ENCODE peak calls at places on chromosomes 5 and 9, in seven cellular contexts. K is HCT116, U is SK-N-SH, H is HepG2, S is H1, A is GM12878, I is K562. E is an unnamed sample.

GRCh38 chr5:172439785-172440480 is 14.4 kb downstream of the SH3PXD2B start:
- DNase-seq in K (no peak), U (no peak), H (no peak), S (no peak), A (no peak), I (no peak), E (no peak)

GRCh38 chr5:76999451-76999850 is 30.8 kb upstream of the AGGF1 start:
- DNase-seq in K (no peak), U (no peak), H (no peak), S (no peak), A (no peak), I (no peak), E (no peak)

GRCh38 chr9:93655621-93656425 is 79.4 kb downstream of the PHF2 start:
- DNase-seq in K (no peak), U (no peak), H (no peak), S (no peak), A (no peak), I (no peak), E (no peak)

GRCh38 chr9:122835313-122835731 is 6.9 kb upstream of the PDCL start:
- DNase-seq in K (no peak), U (peak; percentile 51), H (peak; percentile 31), S (no peak), A (no peak), I (no peak), E (no peak)

GRCh38 chr9:22374021-22374420 is 72.6 kb upstream of the DMRTA1 start:
- DNase-seq in K (no peak), U (no peak), H (no peak), S (no peak), A (no peak), I (no peak), E (no peak)

GRCh38 chr9:69768716-69769115 is 8.9 kb upstream of the PTAR1 start:
- DNase-seq in K (no peak), U (no peak), H (no peak), S (no peak), A (no peak), I (no peak), E (no peak)

GRCh38 chr9:591292-591691 is 250.2 kb upstream of the DMRT1 start:
- DNase-seq in K (no peak), U (no peak), H (no peak), S (no peak), A (no peak), I (no peak), E (no peak)

GRCh38 chr5:95817430-95817829 is 5.1 kb downstream of the GLRX start:
- DNase-seq in K (no peak), U (no peak), H (no peak), S (no peak), A (no peak), I (no peak), E (no peak)

GRCh38 chr9:78365979-78366697 is 69.2 kb downstream of the PSAT1 start:
- DNase-seq in K (no peak), U (peak; percentile 19), H (no peak), S (no peak), A (no peak), I (no peak), E (no peak)

GRCh38 chr5:73564018-73564417 is 1.4 kb downstream of the ANKRA2 start:
- DNase-seq in K (no peak), U (peak; percentile 15), H (no peak), S (no peak), A (no peak), I (no peak), E (no peak)

GRCh38 chr5:158951951-158952545 is 147.7 kb downstream of the EBF1 start:
- DNase-seq in K (no peak), U (no peak), H (no peak), S (peak; percentile 9), A (no peak), I (no peak), E (no peak)

GRCh38 chr5:45578270-45578669 is 117.9 kb downstream of the HCN1 start:
- DNase-seq in K (peak; percentile 3), U (no peak), H (no peak), S (no peak), A (no peak), I (no peak), E (no peak)

GRCh38 chr5:72937517-72938061 is 18.3 kb upstream of the FCHO2 start:
- DNase-seq in K (no peak), U (no peak), H (no peak), S (no peak), A (no peak), I (no peak), E (no peak)

GRCh38 chr9:20940447-20941176 is 90.8 kb downstream of the HACD4 start:
- DNase-seq in K (no peak), U (peak; percentile 4), H (no peak), S (no peak), A (no peak), I (no peak), E (no peak)

GRCh38 chr5:15421798-15422456 is 78.1 kb upstream of the FBXL7 start:
- DNase-seq in K (no peak), U (no peak), H (no peak), S (no peak), A (no peak), I (no peak), E (no peak)

GRCh38 chr5:151451626-151452520 is 4.5 kb downstream of the SLC36A1 start:
- DNase-seq in K (no peak), U (no peak), H (peak; percentile 83), S (no peak), A (peak; percentile 23), I (peak; percentile 29), E (no peak)

GRCh38 chr9:111000202-111000601 is 38.1 kb downstream of the LPAR1 start:
- DNase-seq in K (no peak), U (no peak), H (no peak), S (no peak), A (no peak), I (no peak), E (no peak)

GRCh38 chr9:114619205-114619758 is 8.2 kb downstream of the TMEM268 start:
- DNase-seq in K (no peak), U (no peak), H (no peak), S (no peak), A (no peak), I (no peak), E (peak; percentile 67)

GRCh38 chr5:72206160-72206559 is 98.9 kb downstream of the MAP1B start:
- DNase-seq in K (no peak), U (no peak), H (no peak), S (no peak), A (no peak), I (peak; percentile 23), E (no peak)

GRCh38 chr9:18550286-18550685 is 76.3 kb downstream of the ADAMTSL1 start:
- DNase-seq in K (no peak), U (no peak), H (no peak), S (no peak), A (no peak), I (no peak), E (no peak)

GRCh38 chr5:474826-475661 is 32.1 kb downstream of the EXOC3 start:
- DNase-seq in K (no peak), U (no peak), H (no peak), S (no peak), A (no peak), I (no peak), E (no peak)

DNA sequence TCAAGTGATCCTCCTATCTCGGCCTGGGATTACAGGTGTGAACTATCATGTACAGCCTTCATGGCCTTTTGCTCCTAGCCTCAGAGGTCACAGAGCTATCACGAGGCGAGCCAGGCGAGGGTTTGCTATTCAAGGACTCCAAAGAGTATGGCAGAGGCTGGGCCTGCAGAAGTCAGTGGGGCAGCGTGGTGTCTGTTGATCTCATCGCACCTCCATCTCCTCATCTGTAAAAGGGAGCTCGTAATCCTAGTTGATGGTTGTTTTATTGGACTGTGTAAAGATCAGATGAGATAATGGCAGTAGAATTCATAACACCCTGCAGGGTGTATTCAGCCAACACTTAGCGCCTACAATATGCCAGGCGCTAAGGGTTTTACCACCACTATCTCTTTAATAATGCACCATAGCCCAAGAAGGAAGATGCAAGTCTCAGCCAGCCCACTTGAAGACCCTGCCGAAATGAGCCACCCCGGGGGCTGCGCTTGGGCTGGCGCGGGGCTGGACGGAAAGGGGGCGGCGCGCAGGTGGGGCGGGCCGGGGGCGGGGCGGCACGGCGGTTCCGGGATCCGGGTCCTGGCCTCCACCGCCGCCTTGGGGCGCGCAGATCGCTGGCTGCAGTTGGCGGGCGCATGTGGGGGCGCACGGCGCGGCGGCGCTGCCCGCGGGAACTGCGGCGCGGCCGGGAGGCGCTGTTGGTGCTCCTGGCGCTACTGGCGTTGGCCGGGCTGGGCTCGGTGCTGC is at the start of gene GALNT12:
- DNase-seq in K (no peak), U (peak; percentile 86), H (no peak), S (no peak), A (no peak), I (peak; percentile 92), E (no peak)
- TF ChIP-seq JUND in K (no peak), U (no peak), H (no peak), S (no peak), A (no peak), I (no peak), E (no peak)

GRCh38 chr9:27457445-27457844 is 66.6 kb upstream of the IFNK start:
- DNase-seq in K (no peak), U (no peak), H (no peak), S (no peak), A (no peak), I (peak; percentile 10), E (no peak)
- TF ChIP-seq JUND in K (no peak), U (no peak), H (no peak), S (no peak), A (no peak), I (no peak), E (no peak)

DNA sequence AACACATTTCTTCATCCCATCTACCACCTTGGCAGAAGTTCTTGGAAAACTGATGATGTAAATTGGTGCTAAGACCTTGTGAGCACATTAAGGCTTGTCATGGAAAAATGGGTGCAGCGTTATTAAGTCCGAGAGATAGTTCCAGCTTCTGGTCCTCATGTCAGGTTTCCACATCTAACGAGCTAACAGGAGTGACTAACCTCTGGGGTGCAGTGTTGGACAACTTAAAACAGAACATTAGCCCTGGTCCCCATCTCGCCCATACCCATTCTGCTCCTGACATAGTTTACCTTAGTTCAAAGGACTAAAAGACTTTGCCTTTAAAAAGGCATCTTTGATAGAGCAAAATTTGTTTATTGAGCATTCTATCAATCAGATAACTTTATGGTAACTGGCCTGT is 128.0 kb downstream of the SLC1A3 start:
- DNase-seq in K (no peak), U (peak; percentile 24), H (peak; percentile 12), S (no peak), A (no peak), I (no peak), E (peak; percentile 74)
- TF ChIP-seq JUND in K (no peak), U (no peak), H (no peak), S (no peak), A (no peak), I (no peak), E (no peak)

GRCh38 chr5:36505021-36505420 is 101.4 kb upstream of the SLC1A3 start:
- DNase-seq in K (no peak), U (no peak), H (no peak), S (no peak), A (no peak), I (no peak), E (no peak)
- TF ChIP-seq JUND in K (no peak), U (no peak), H (no peak), S (no peak), A (no peak), I (no peak), E (no peak)